ENCODE peak calls at places on chromosomes 3 and 15, in eight cellular contexts. One of them, this sample, is unnamed.

GRCh38 chr3:52124126-52124525 is 30.1 kb downstream of the POC1A start:
- DNase-seq in stromal cell of bone marrow: no peak
- DNase-seq in stimulated activated CD4-positive, alpha-beta T cell treated with anti-CD3 and anti-CD28 coated beads, Interleukin-1b, Interleukin-23, amount 100 ng/mL, for 1 hour: no peak
- DNase-seq in cardiac fibroblast: no peak
- DNase-seq in neuronal stem cell: no peak
- DNase-seq in C1 segment of cervical spinal cord: no peak
- DNase-seq in NCI-H1436: no peak
- DNase-seq in Daoy: no peak
- DNase-seq in this sample: no peak

GRCh38 chr15:41936649-41937567 is 35.4 kb downstream of the EHD4 start:
- DNase-seq in stromal cell of bone marrow: no peak
- DNase-seq in stimulated activated CD4-positive, alpha-beta T cell treated with anti-CD3 and anti-CD28 coated beads, Interleukin-1b, Interleukin-23, amount 100 ng/mL, for 1 hour: peak
- DNase-seq in cardiac fibroblast: peak
- DNase-seq in neuronal stem cell: no peak
- DNase-seq in C1 segment of cervical spinal cord: no peak
- DNase-seq in NCI-H1436: no peak
- DNase-seq in Daoy: peak
- DNase-seq in this sample: peak

GRCh38 chr3:193857996-193858395 is 265.0 kb downstream of the OPA1 start:
- DNase-seq in stromal cell of bone marrow: peak
- DNase-seq in stimulated activated CD4-positive, alpha-beta T cell treated with anti-CD3 and anti-CD28 coated beads, Interleukin-1b, Interleukin-23, amount 100 ng/mL, for 1 hour: no peak
- DNase-seq in cardiac fibroblast: peak
- DNase-seq in neuronal stem cell: no peak
- DNase-seq in C1 segment of cervical spinal cord: no peak
- DNase-seq in NCI-H1436: no peak
- DNase-seq in Daoy: no peak
- DNase-seq in this sample: peak

GRCh38 chr3:190458040-190458439 is 8.3 kb upstream of the TMEM207 start:
- DNase-seq in stromal cell of bone marrow: no peak
- DNase-seq in stimulated activated CD4-positive, alpha-beta T cell treated with anti-CD3 and anti-CD28 coated beads, Interleukin-1b, Interleukin-23, amount 100 ng/mL, for 1 hour: no peak
- DNase-seq in cardiac fibroblast: peak
- DNase-seq in neuronal stem cell: no peak
- DNase-seq in C1 segment of cervical spinal cord: no peak
- DNase-seq in NCI-H1436: no peak
- DNase-seq in Daoy: peak
- DNase-seq in this sample: no peak

GRCh38 chr15:73993211-73993994 is 1.1 kb upstream of the PML start:
- DNase-seq in stromal cell of bone marrow: no peak
- DNase-seq in stimulated activated CD4-positive, alpha-beta T cell treated with anti-CD3 and anti-CD28 coated beads, Interleukin-1b, Interleukin-23, amount 100 ng/mL, for 1 hour: no peak
- DNase-seq in cardiac fibroblast: no peak
- DNase-seq in neuronal stem cell: no peak
- DNase-seq in C1 segment of cervical spinal cord: no peak
- DNase-seq in NCI-H1436: no peak
- DNase-seq in Daoy: no peak
- DNase-seq in this sample: no peak

GRCh38 chr3:124372784-124373183 is 357.5 kb upstream of the UMPS start:
- DNase-seq in stromal cell of bone marrow: no peak
- DNase-seq in stimulated activated CD4-positive, alpha-beta T cell treated with anti-CD3 and anti-CD28 coated beads, Interleukin-1b, Interleukin-23, amount 100 ng/mL, for 1 hour: no peak
- DNase-seq in cardiac fibroblast: no peak
- DNase-seq in neuronal stem cell: no peak
- DNase-seq in C1 segment of cervical spinal cord: no peak
- DNase-seq in NCI-H1436: peak
- DNase-seq in Daoy: no peak
- DNase-seq in this sample: no peak

GRCh38 chr3:14441240-14441919 is 39.0 kb downstream of the SLC6A6 start:
- DNase-seq in stromal cell of bone marrow: no peak
- DNase-seq in stimulated activated CD4-positive, alpha-beta T cell treated with anti-CD3 and anti-CD28 coated beads, Interleukin-1b, Interleukin-23, amount 100 ng/mL, for 1 hour: no peak
- DNase-seq in cardiac fibroblast: no peak
- DNase-seq in neuronal stem cell: no peak
- DNase-seq in C1 segment of cervical spinal cord: no peak
- DNase-seq in NCI-H1436: no peak
- DNase-seq in Daoy: no peak
- DNase-seq in this sample: no peak

GRCh38 chr3:190301591-190301990 is 20.7 kb downstream of the CLDN1 start:
- DNase-seq in stromal cell of bone marrow: no peak
- DNase-seq in stimulated activated CD4-positive, alpha-beta T cell treated with anti-CD3 and anti-CD28 coated beads, Interleukin-1b, Interleukin-23, amount 100 ng/mL, for 1 hour: no peak
- DNase-seq in cardiac fibroblast: peak
- DNase-seq in neuronal stem cell: no peak
- DNase-seq in C1 segment of cervical spinal cord: no peak
- DNase-seq in NCI-H1436: no peak
- DNase-seq in Daoy: no peak
- DNase-seq in this sample: no peak

GRCh38 chr3:174931969-174932368 is 72.8 kb downstream of the NAALADL2 start:
- DNase-seq in stromal cell of bone marrow: no peak
- DNase-seq in stimulated activated CD4-positive, alpha-beta T cell treated with anti-CD3 and anti-CD28 coated beads, Interleukin-1b, Interleukin-23, amount 100 ng/mL, for 1 hour: no peak
- DNase-seq in cardiac fibroblast: no peak
- DNase-seq in neuronal stem cell: no peak
- DNase-seq in C1 segment of cervical spinal cord: no peak
- DNase-seq in NCI-H1436: no peak
- DNase-seq in Daoy: no peak
- DNase-seq in this sample: no peak

GRCh38 chr15:95990833-95991232 is 339.7 kb upstream of the NR2F2 start:
- DNase-seq in stromal cell of bone marrow: no peak
- DNase-seq in stimulated activated CD4-positive, alpha-beta T cell treated with anti-CD3 and anti-CD28 coated beads, Interleukin-1b, Interleukin-23, amount 100 ng/mL, for 1 hour: no peak
- DNase-seq in cardiac fibroblast: no peak
- DNase-seq in neuronal stem cell: no peak
- DNase-seq in C1 segment of cervical spinal cord: no peak
- DNase-seq in NCI-H1436: no peak
- DNase-seq in Daoy: peak
- DNase-seq in this sample: peak

GRCh38 chr15:61835476-61836106 is 224.7 kb downstream of the VPS13C start:
- DNase-seq in stromal cell of bone marrow: peak
- DNase-seq in stimulated activated CD4-positive, alpha-beta T cell treated with anti-CD3 and anti-CD28 coated beads, Interleukin-1b, Interleukin-23, amount 100 ng/mL, for 1 hour: peak
- DNase-seq in cardiac fibroblast: peak
- DNase-seq in neuronal stem cell: peak
- DNase-seq in C1 segment of cervical spinal cord: peak
- DNase-seq in NCI-H1436: peak
- DNase-seq in Daoy: peak
- DNase-seq in this sample: peak

GRCh38 chr15:63727542-63727941 is 106.2 kb downstream of the HERC1 start:
- DNase-seq in stromal cell of bone marrow: no peak
- DNase-seq in stimulated activated CD4-positive, alpha-beta T cell treated with anti-CD3 and anti-CD28 coated beads, Interleukin-1b, Interleukin-23, amount 100 ng/mL, for 1 hour: no peak
- DNase-seq in cardiac fibroblast: no peak
- DNase-seq in neuronal stem cell: no peak
- DNase-seq in C1 segment of cervical spinal cord: no peak
- DNase-seq in NCI-H1436: no peak
- DNase-seq in Daoy: no peak
- DNase-seq in this sample: no peak

GRCh38 chr3:43455233-43455632 is 166.6 kb downstream of the ANO10 start:
- DNase-seq in stromal cell of bone marrow: peak
- DNase-seq in stimulated activated CD4-positive, alpha-beta T cell treated with anti-CD3 and anti-CD28 coated beads, Interleukin-1b, Interleukin-23, amount 100 ng/mL, for 1 hour: no peak
- DNase-seq in cardiac fibroblast: peak
- DNase-seq in neuronal stem cell: no peak
- DNase-seq in C1 segment of cervical spinal cord: no peak
- DNase-seq in NCI-H1436: no peak
- DNase-seq in Daoy: peak
- DNase-seq in this sample: peak

GRCh38 chr3:187737401-187738088 is 7.7 kb downstream of the BCL6 start:
- DNase-seq in stromal cell of bone marrow: no peak
- DNase-seq in stimulated activated CD4-positive, alpha-beta T cell treated with anti-CD3 and anti-CD28 coated beads, Interleukin-1b, Interleukin-23, amount 100 ng/mL, for 1 hour: no peak
- DNase-seq in cardiac fibroblast: peak
- DNase-seq in neuronal stem cell: no peak
- DNase-seq in C1 segment of cervical spinal cord: peak
- DNase-seq in NCI-H1436: peak
- DNase-seq in Daoy: peak
- DNase-seq in this sample: peak

GRCh38 chr3:52393959-52394670 is 50.8 kb downstream of the SEMA3G start:
- DNase-seq in stromal cell of bone marrow: no peak
- DNase-seq in stimulated activated CD4-positive, alpha-beta T cell treated with anti-CD3 and anti-CD28 coated beads, Interleukin-1b, Interleukin-23, amount 100 ng/mL, for 1 hour: no peak
- DNase-seq in cardiac fibroblast: no peak
- DNase-seq in neuronal stem cell: no peak
- DNase-seq in C1 segment of cervical spinal cord: no peak
- DNase-seq in NCI-H1436: no peak
- DNase-seq in Daoy: no peak
- DNase-seq in this sample: no peak

This sample was measured in HT1080.